ENCODE peak calls at places on chromosomes 1 and 21, in eight cellular contexts. One of them, this sample, is unnamed.

GRCh38 chr1:7717769-7718368 is 53.2 kb upstream of the VAMP3 start:
- DNase-seq in esophagus muscularis mucosa: no peak
- DNase-seq in AG09309: no peak
- DNase-seq in pancreas: no peak
- DNase-seq in esophagus squamous epithelium: no peak
- DNase-seq in GM12865: no peak
- DNase-seq in Peyer's patch: no peak
- DNase-seq in CD8-positive, alpha-beta T cell: no peak
- DNase-seq in this sample: no peak

GRCh38 chr1:58813801-58814200 is 30.0 kb upstream of the JUN start:
- DNase-seq in esophagus muscularis mucosa: no peak
- DNase-seq in pancreas: no peak
- DNase-seq in AG09309: no peak
- DNase-seq in CD8-positive, alpha-beta T cell: no peak
- DNase-seq in GM12865: no peak
- DNase-seq in Peyer's patch: no peak
- DNase-seq in esophagus squamous epithelium: no peak
- DNase-seq in this sample: no peak

GRCh38 chr1:53728702-53729535 is 10.0 kb downstream of the GLIS1 start:
- DNase-seq in Peyer's patch: no peak
- DNase-seq in esophagus muscularis mucosa: no peak
- DNase-seq in GM12865: no peak
- DNase-seq in CD8-positive, alpha-beta T cell: no peak
- DNase-seq in AG09309: no peak
- DNase-seq in pancreas: no peak
- DNase-seq in esophagus squamous epithelium: no peak
- DNase-seq in this sample: no peak

GRCh38 chr1:245154429-245155185 is at the start of gene KIF26B:
- DNase-seq in GM12865: peak; percentile 54
- DNase-seq in Peyer's patch: no peak
- DNase-seq in pancreas: peak; percentile 46
- DNase-seq in AG09309: no peak
- DNase-seq in esophagus muscularis mucosa: no peak
- DNase-seq in esophagus squamous epithelium: no peak
- DNase-seq in CD8-positive, alpha-beta T cell: no peak
- DNase-seq in this sample: peak; percentile 47

GRCh38 chr21:37368536-37369279 is 2.1 kb downstream of the DYRK1A start:
- DNase-seq in pancreas: peak; percentile 28
- DNase-seq in esophagus muscularis mucosa: no peak
- DNase-seq in esophagus squamous epithelium: no peak
- DNase-seq in GM12865: peak; percentile 22
- DNase-seq in Peyer's patch: no peak
- DNase-seq in CD8-positive, alpha-beta T cell: no peak
- DNase-seq in AG09309: no peak
- DNase-seq in this sample: peak; percentile 55

GRCh38 chr1:162629651-162630050 is 2.6 kb upstream of the DDR2 start:
- DNase-seq in Peyer's patch: no peak
- DNase-seq in esophagus muscularis mucosa: no peak
- DNase-seq in pancreas: no peak
- DNase-seq in CD8-positive, alpha-beta T cell: no peak
- DNase-seq in GM12865: no peak
- DNase-seq in esophagus squamous epithelium: no peak
- DNase-seq in AG09309: peak; percentile 67
- DNase-seq in this sample: peak; percentile 72

GRCh38 chr1:108829498-108829916 is 27.4 kb downstream of the AKNAD1 start:
- DNase-seq in Peyer's patch: no peak
- DNase-seq in esophagus muscularis mucosa: peak; percentile 86
- DNase-seq in pancreas: no peak
- DNase-seq in AG09309: no peak
- DNase-seq in esophagus squamous epithelium: no peak
- DNase-seq in GM12865: no peak
- DNase-seq in CD8-positive, alpha-beta T cell: no peak
- DNase-seq in this sample: peak; percentile 84

GRCh38 chr1:89167590-89168215 is 8.1 kb downstream of the GBP7 start:
- DNase-seq in esophagus muscularis mucosa: no peak
- DNase-seq in GM12865: no peak
- DNase-seq in Peyer's patch: no peak
- DNase-seq in pancreas: no peak
- DNase-seq in CD8-positive, alpha-beta T cell: no peak
- DNase-seq in AG09309: no peak
- DNase-seq in esophagus squamous epithelium: no peak
- DNase-seq in this sample: no peak

GRCh38 chr1:161082483-161082882 is 6.9 kb downstream of the NECTIN4 start:
- DNase-seq in CD8-positive, alpha-beta T cell: no peak
- DNase-seq in Peyer's patch: no peak
- DNase-seq in pancreas: no peak
- DNase-seq in esophagus squamous epithelium: no peak
- DNase-seq in esophagus muscularis mucosa: no peak
- DNase-seq in GM12865: no peak
- DNase-seq in AG09309: no peak
- DNase-seq in this sample: no peak

GRCh38 chr1:209417761-209418160 is 165.8 kb upstream of the CAMK1G start:
- DNase-seq in Peyer's patch: no peak
- DNase-seq in esophagus muscularis mucosa: no peak
- DNase-seq in esophagus squamous epithelium: no peak
- DNase-seq in pancreas: no peak
- DNase-seq in AG09309: no peak
- DNase-seq in CD8-positive, alpha-beta T cell: no peak
- DNase-seq in GM12865: no peak
- DNase-seq in this sample: no peak

DNA sequence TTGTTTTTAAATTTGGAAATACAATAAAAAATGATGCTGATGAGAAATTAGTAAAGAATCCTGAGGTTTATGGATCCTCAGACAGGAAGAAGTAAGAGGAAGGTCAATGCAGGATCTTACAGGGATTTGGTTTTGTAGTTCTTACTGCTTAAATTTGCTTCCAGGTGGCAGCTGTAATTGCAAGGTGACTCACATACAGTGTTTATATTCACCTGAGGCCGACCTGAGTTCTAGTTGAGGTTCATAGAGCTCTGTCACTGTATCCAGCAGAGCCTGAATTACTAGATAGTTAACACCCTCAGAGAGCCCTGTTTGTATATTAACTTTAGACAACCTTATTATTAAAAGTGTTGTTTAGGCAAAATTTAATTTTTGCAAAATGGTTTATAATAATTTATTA is 1.4 kb upstream of the WDR26 start:
- DNase-seq in pancreas: no peak
- DNase-seq in Peyer's patch: no peak
- DNase-seq in esophagus muscularis mucosa: no peak
- DNase-seq in CD8-positive, alpha-beta T cell: no peak
- DNase-seq in AG09309: no peak
- DNase-seq in esophagus squamous epithelium: no peak
- DNase-seq in GM12865: no peak
- DNase-seq in this sample: no peak
- H3K4me3 ChIP-seq in pancreas: no peak overlapping the region
- H3K4me3 ChIP-seq in Peyer's patch: peak overlapping the region; percentile 71
- H3K4me3 ChIP-seq in esophagus muscularis mucosa: no peak overlapping the region
- H3K4me3 ChIP-seq in CD8-positive, alpha-beta T cell: no peak overlapping the region
- H3K4me3 ChIP-seq in AG09309: no peak overlapping the region
- H3K4me3 ChIP-seq in esophagus squamous epithelium: peak overlapping the region; percentile 98
- H3K4me3 ChIP-seq in GM12865: peak overlapping the region; percentile 87
- H3K4me3 ChIP-seq in this sample: peak overlapping the region; percentile 82

DNA sequence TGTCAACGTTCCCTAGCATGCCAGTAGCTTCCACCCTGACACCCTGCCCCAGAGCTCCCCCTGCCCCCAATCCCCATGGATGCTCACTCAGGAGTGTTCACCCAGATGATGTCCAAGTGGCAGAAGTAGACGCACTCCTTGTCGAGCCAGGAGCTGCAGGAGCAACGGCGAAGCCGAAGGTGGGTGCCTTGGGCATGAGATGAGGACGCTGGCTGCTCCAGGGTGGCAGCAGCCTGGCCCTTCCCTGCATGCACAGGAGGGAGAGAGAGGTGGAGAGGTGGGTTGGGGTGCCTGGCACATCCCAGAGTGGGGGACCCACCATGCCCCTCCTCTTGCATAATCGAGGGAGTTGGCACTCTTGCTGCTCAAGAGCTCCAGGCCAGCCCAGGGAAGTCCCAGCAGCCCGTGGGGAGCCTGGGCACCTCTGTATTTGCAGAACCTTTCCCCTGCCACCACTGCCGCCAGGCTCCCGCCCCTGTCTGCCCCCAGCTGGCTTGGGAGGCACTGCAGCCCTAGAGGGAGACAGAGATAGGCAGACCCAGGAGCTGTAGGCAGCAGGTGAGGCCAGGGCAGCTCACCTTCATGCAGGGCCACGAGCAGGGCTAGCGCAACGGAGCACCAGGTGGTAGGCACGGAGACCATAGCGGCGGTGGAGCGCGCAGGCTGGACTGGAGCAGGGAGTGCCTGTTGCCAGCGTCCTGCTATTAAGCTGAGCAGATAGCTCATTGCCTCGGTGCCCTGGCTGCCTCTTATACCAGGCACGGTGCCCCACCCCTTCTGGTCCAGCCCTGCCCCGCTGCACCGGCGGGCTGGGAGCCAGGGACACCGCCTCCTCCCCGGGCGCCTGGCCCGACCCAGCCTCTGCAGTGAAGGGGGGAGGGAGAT is at the start of gene EDN2:
- DNase-seq in CD8-positive, alpha-beta T cell: no peak
- DNase-seq in esophagus muscularis mucosa: no peak
- DNase-seq in AG09309: no peak
- DNase-seq in Peyer's patch: no peak
- DNase-seq in esophagus squamous epithelium: no peak
- DNase-seq in pancreas: peak; percentile 87
- DNase-seq in GM12865: no peak
- DNase-seq in this sample: no peak
- TF ChIP-seq CTCF in CD8-positive, alpha-beta T cell: no peak
- TF ChIP-seq CTCF in esophagus muscularis mucosa: peak; percentile 39
- TF ChIP-seq CTCF in AG09309: no peak
- TF ChIP-seq CTCF in Peyer's patch: peak; percentile 83
- TF ChIP-seq CTCF in esophagus squamous epithelium: peak; percentile 23
- TF ChIP-seq CTCF in pancreas: peak; percentile 42
- TF ChIP-seq CTCF in GM12865: peak; percentile 28
- TF ChIP-seq CTCF in this sample: no peak

GRCh38 chr1:31702836-31703404 is 897 bp downstream of the COL16A1 start:
- DNase-seq in GM12865: no peak
- DNase-seq in CD8-positive, alpha-beta T cell: no peak
- DNase-seq in esophagus muscularis mucosa: no peak
- DNase-seq in pancreas: no peak
- DNase-seq in esophagus squamous epithelium: no peak
- DNase-seq in AG09309: no peak
- DNase-seq in Peyer's patch: no peak
- DNase-seq in this sample: peak; percentile 22

GRCh38 chr1:31699341-31699891 is 4.4 kb downstream of the COL16A1 start:
- DNase-seq in esophagus muscularis mucosa: no peak
- DNase-seq in GM12865: peak; percentile 85
- DNase-seq in CD8-positive, alpha-beta T cell: peak; percentile 19
- DNase-seq in pancreas: no peak
- DNase-seq in Peyer's patch: peak; percentile 74
- DNase-seq in AG09309: no peak
- DNase-seq in esophagus squamous epithelium: no peak
- DNase-seq in this sample: peak; percentile 26

GRCh38 chr1:31703431-31704260 is at the start of gene COL16A1:
- DNase-seq in CD8-positive, alpha-beta T cell: no peak
- DNase-seq in GM12865: no peak
- DNase-seq in esophagus squamous epithelium: no peak
- DNase-seq in Peyer's patch: peak; percentile 23
- DNase-seq in pancreas: peak; percentile 43
- DNase-seq in AG09309: no peak
- DNase-seq in esophagus muscularis mucosa: no peak
- DNase-seq in this sample: peak; percentile 87

GRCh38 chr1:31701137-31701736 is 2.6 kb downstream of the COL16A1 start:
- DNase-seq in Peyer's patch: peak; percentile 58
- DNase-seq in CD8-positive, alpha-beta T cell: no peak
- DNase-seq in esophagus squamous epithelium: no peak
- DNase-seq in pancreas: peak; percentile 73
- DNase-seq in esophagus muscularis mucosa: peak; percentile 99
- DNase-seq in GM12865: peak; percentile 39
- DNase-seq in AG09309: peak; percentile 93
- DNase-seq in this sample: peak; percentile 97

DNA sequence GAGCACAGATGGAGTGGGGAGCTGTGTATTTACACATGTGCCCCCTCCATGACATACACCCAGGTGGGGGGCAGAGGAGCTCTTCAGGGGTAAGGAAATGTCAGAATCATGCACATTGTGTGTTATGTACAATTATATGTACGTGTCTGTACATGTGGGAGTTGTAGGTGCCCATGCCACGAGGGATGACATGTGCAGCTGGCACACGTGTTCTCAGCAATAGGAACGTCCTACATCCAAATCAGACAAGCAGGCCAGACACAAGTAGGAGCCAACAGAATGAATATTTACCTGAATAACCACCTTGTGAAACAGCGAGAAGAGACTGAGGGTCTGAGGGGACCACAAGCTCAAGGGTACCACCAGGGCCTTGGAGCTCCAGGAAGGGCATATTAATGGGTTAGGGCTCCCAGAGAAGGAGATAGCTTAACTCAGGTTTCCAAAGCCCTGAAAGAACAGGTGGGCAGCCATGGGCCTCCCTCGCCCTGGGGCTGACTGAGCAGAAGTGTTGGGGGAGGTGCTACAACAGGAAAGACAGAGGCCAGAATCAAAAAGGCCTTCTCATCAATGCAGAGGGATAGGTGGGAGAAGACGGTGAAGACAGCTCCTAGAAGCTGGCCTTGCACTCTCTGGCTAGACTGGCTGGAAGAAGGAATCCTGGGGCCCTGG is 3.2 kb downstream of the COL16A1 start:
- DNase-seq in esophagus muscularis mucosa: no peak
- DNase-seq in Peyer's patch: no peak
- DNase-seq in GM12865: no peak
- DNase-seq in esophagus squamous epithelium: no peak
- DNase-seq in pancreas: no peak
- DNase-seq in CD8-positive, alpha-beta T cell: no peak
- DNase-seq in AG09309: no peak
- DNase-seq in this sample: no peak
- H3K4me3 ChIP-seq in esophagus muscularis mucosa: peak overlapping the region; percentile 2
- H3K4me3 ChIP-seq in Peyer's patch: no peak overlapping the region
- H3K4me3 ChIP-seq in GM12865: no peak overlapping the region
- H3K4me3 ChIP-seq in esophagus squamous epithelium: no peak overlapping the region
- H3K4me3 ChIP-seq in pancreas: no peak overlapping the region
- H3K4me3 ChIP-seq in CD8-positive, alpha-beta T cell: no peak overlapping the region
- H3K4me3 ChIP-seq in AG09309: peak overlapping the region; percentile 85
- H3K4me3 ChIP-seq in this sample: no peak overlapping the region

GRCh38 chr1:155174334-155175280 is 958 bp downstream of the TRIM46 start:
- DNase-seq in GM12865: peak; percentile 30
- DNase-seq in Peyer's patch: peak; percentile 60
- DNase-seq in esophagus squamous epithelium: no peak
- DNase-seq in esophagus muscularis mucosa: peak; percentile 84
- DNase-seq in AG09309: no peak
- DNase-seq in pancreas: no peak
- DNase-seq in CD8-positive, alpha-beta T cell: peak; percentile 33
- DNase-seq in this sample: no peak

GRCh38 chr1:155176544-155177071 is 3.0 kb downstream of the TRIM46 start:
- DNase-seq in esophagus muscularis mucosa: no peak
- DNase-seq in CD8-positive, alpha-beta T cell: peak; percentile 79
- DNase-seq in Peyer's patch: peak; percentile 81
- DNase-seq in pancreas: peak; percentile 90
- DNase-seq in AG09309: no peak
- DNase-seq in esophagus squamous epithelium: no peak
- DNase-seq in GM12865: peak; percentile 82
- DNase-seq in this sample: peak; percentile 59

GRCh38 chr1:155175281-155175926 is 1.8 kb downstream of the TRIM46 start:
- DNase-seq in Peyer's patch: peak; percentile 13
- DNase-seq in esophagus muscularis mucosa: peak; percentile 64
- DNase-seq in AG09309: no peak
- DNase-seq in pancreas: no peak
- DNase-seq in CD8-positive, alpha-beta T cell: no peak
- DNase-seq in GM12865: peak; percentile 2
- DNase-seq in esophagus squamous epithelium: no peak
- DNase-seq in this sample: no peak

GRCh38 chr1:155177192-155177917 is 3.7 kb downstream of the TRIM46 start:
- DNase-seq in pancreas: no peak
- DNase-seq in AG09309: no peak
- DNase-seq in CD8-positive, alpha-beta T cell: no peak
- DNase-seq in esophagus squamous epithelium: no peak
- DNase-seq in GM12865: no peak
- DNase-seq in Peyer's patch: no peak
- DNase-seq in esophagus muscularis mucosa: no peak
- DNase-seq in this sample: no peak

GRCh38 chr1:155175927-155176371 is 2.3 kb downstream of the TRIM46 start:
- DNase-seq in AG09309: no peak
- DNase-seq in Peyer's patch: no peak
- DNase-seq in esophagus muscularis mucosa: no peak
- DNase-seq in pancreas: no peak
- DNase-seq in esophagus squamous epithelium: no peak
- DNase-seq in GM12865: peak; percentile 29
- DNase-seq in CD8-positive, alpha-beta T cell: no peak
- DNase-seq in this sample: no peak
- TF ChIP-seq CTCF in AG09309: no peak
- TF ChIP-seq CTCF in Peyer's patch: peak; percentile 12
- TF ChIP-seq CTCF in esophagus muscularis mucosa: no peak
- TF ChIP-seq CTCF in pancreas: no peak
- TF ChIP-seq CTCF in esophagus squamous epithelium: no peak
- TF ChIP-seq CTCF in GM12865: peak; percentile 20
- TF ChIP-seq CTCF in CD8-positive, alpha-beta T cell: no peak
- TF ChIP-seq CTCF in this sample: no peak